ENCODE peak calls at places on chromosomes 11 and 22, in eight cellular contexts. D is GM06990; L is A549; R is germinal center; N is activated CD4-positive, CD25-positive, alpha-beta regulatory T cell treated with anti-CD3 and anti-CD28 coated beads, Interleukin-2, amount 50 U/mL, for 16 hours; E is Calu3; Q is stimulated activated CD4-positive, alpha-beta T cell treated with anti-CD3 and anti-CD28 coated beads, Interleukin-15, amount 100 ng/mL, for 24 hours; V is NCI-H1417 treated with DMSO at 0.1 percent for 48 hours. G is an unnamed sample.

GRCh38 chr11:122157540-122158173 is 41.6 kb upstream of the BLID start:
- DNase-seq in Q (no peak), V (no peak), E (no peak), N (no peak), D (no peak), L (no peak), R (no peak), G (no peak)

GRCh38 chr11:35615911-35616900 is 2.1 kb upstream of the FJX1 start:
- DNase-seq in N (no peak), Q (no peak), V (peak), L (peak), R (peak), D (no peak), E (peak), G (peak)

GRCh38 chr11:111718436-111719325 is 47.5 kb downstream of the PPP2R1B start:
- DNase-seq in N (no peak), E (peak), L (peak), R (no peak), Q (no peak), V (no peak), D (no peak), G (no peak)

GRCh38 chr22:42745118-42745517 is 24.4 kb upstream of the A4GALT start:
- DNase-seq in D (no peak), Q (no peak), R (no peak), V (no peak), E (no peak), N (no peak), L (peak), G (no peak)

GRCh38 chr11:93278976-93279375 is 51.6 kb upstream of the DEUP1 start:
- DNase-seq in Q (no peak), N (no peak), R (no peak), E (no peak), V (no peak), D (no peak), L (no peak), G (no peak)

GRCh38 chr11:12270215-12270797 is 107.1 kb upstream of the PARVA start:
- DNase-seq in D (no peak), E (no peak), Q (no peak), R (no peak), L (no peak), N (no peak), V (no peak), G (no peak)

GRCh38 chr11:22666700-22667439 is 459 bp downstream of the GAS2 start:
- DNase-seq in E (peak), L (no peak), D (peak), Q (peak), N (no peak), V (no peak), R (no peak), G (no peak)

GRCh38 chr22:37212174-37212906 is at the start of gene SSTR3:
- DNase-seq in E (no peak), N (no peak), R (no peak), D (no peak), V (no peak), L (no peak), Q (no peak), G (peak)

GRCh38 chr11:66224226-66224850 is 44.1 kb upstream of the RAB1B start:
- DNase-seq in N (no peak), R (no peak), Q (no peak), D (no peak), V (no peak), L (no peak), E (no peak), G (no peak)

G was measured in K562.